ENCODE peak calls at places on chromosomes 12 and 14, in nine cellular contexts. A is right cardiac atrium; J is activated naive CD8-positive, alpha-beta T cell treated with anti-CD3 and anti-CD28 coated beads, Interleukin-2, amount 10 ng/mL, durations not matched to agents 7 days and 5 days; W is Right ventricle myocardium superior; E is left cardiac atrium; X is stimulated activated naive CD8-positive, alpha-beta T cell treated with anti-CD3 and anti-CD28 coated beads, Interleukin-15, Interleukin-2, amounts not matched to agents 100 U/mL and 50 U/mL, for 24 hours; L is psoas muscle; F is effector memory CD8-positive, alpha-beta T cell; Z is heart left ventricle. Y is an unnamed sample.

GRCh38 chr12:120965125-120965524 is 13.2 kb upstream of the HNF1A start:
- ATAC-seq in E (no peak), A (no peak), J (no peak), Z (no peak), L (no peak), F (no peak), W (no peak), X (no peak), Y (no peak)

GRCh38 chr12:71354871-71355270 is 84.7 kb upstream of the LGR5 start:
- ATAC-seq in J (no peak), L (no peak), W (no peak), E (no peak), X (no peak), A (no peak), Z (no peak), F (no peak), Y (no peak)

GRCh38 chr12:6211421-6211869 is 11.2 kb downstream of the CD9 start:
- ATAC-seq in J (no peak), X (no peak), L (no peak), F (no peak), W (no peak), A (no peak), E (no peak), Z (no peak), Y (no peak)

GRCh38 chr14:101458536-101459391 is 102.5 kb upstream of the DIO3 start:
- ATAC-seq in W (no peak), A (no peak), Z (no peak), L (no peak), J (no peak), X (peak; percentile 26), F (no peak), E (peak; percentile 20), Y (no peak)

GRCh38 chr12:70045036-70045435 is 198.2 kb upstream of the CNOT2 start:
- ATAC-seq in F (no peak), A (no peak), L (no peak), Z (peak; percentile 19), W (peak; percentile 29), J (no peak), E (no peak), X (no peak), Y (no peak)

GRCh38 chr14:50920482-50921225 is 23.6 kb downstream of the PYGL start:
- ATAC-seq in L (peak; percentile 47), X (no peak), J (no peak), W (no peak), F (no peak), A (no peak), Z (no peak), E (no peak), Y (no peak)

GRCh38 chr12:113096675-113097461 is 38.7 kb downstream of the RASAL1 start:
- ATAC-seq in W (no peak), X (no peak), J (no peak), Z (no peak), L (no peak), A (no peak), E (no peak), F (no peak), Y (no peak)

GRCh38 chr14:90842726-90843125 is 26.5 kb upstream of the TTC7B start:
- ATAC-seq in E (no peak), X (no peak), A (no peak), W (no peak), J (no peak), F (peak; percentile 84), Z (peak; percentile 4), L (no peak), Y (no peak)

GRCh38 chr12:121217761-121218160 is 7.8 kb downstream of the P2RX4 start:
- ATAC-seq in E (no peak), W (no peak), F (no peak), A (peak; percentile 24), X (no peak), L (no peak), J (no peak), Z (no peak), Y (no peak)

GRCh38 chr12:52561880-52562449 is 9.0 kb upstream of the KRT71 start:
- ATAC-seq in L (no peak), A (no peak), F (no peak), E (no peak), W (no peak), Z (no peak), J (no peak), X (no peak), Y (no peak)

GRCh38 chr14:64217747-64218146 is 76.4 kb downstream of the ESR2 start:
- ATAC-seq in Z (no peak), X (no peak), A (no peak), J (no peak), E (no peak), F (no peak), W (no peak), L (no peak), Y (peak; percentile 37)

GRCh38 chr12:44875417-44875953 is 630 bp downstream of the NELL2 start:
- ATAC-seq in W (peak; percentile 18), J (peak; percentile 20), A (peak; percentile 32), E (peak; percentile 39), X (no peak), L (no peak), F (peak; percentile 16), Z (no peak), Y (peak; percentile 58)

GRCh38 chr14:91313154-91313850 is 68.8 kb upstream of the GPR68 start:
- ATAC-seq in F (no peak), X (no peak), E (no peak), A (no peak), J (no peak), L (no peak), Z (no peak), W (no peak), Y (no peak)

GRCh38 chr12:132538336-132539015 is 48.5 kb downstream of the FBRSL1 start:
- ATAC-seq in E (no peak), W (peak; percentile 6), X (no peak), L (no peak), Z (peak; percentile 4), A (no peak), F (no peak), J (peak; percentile 9), Y (no peak)